ENCODE peak calls at places on chromosomes 12 and 14, in seven cellular contexts. V is H1, P is IMR-90, Y is H9, F is neuronal stem cell, N is mesenchymal stem cell, Q is trophoblast cell. Z is an unnamed sample.
A peak's percentile ranks its signal among the peaks of the same experiment; 100 is the strongest.

GRCh38 chr14:43900173-43900655 is 606.9 kb downstream of the FSCB start:
- DNase-seq in N (no peak), P (no peak), Q (no peak), Y (no peak), V (no peak), F (no peak), Z (no peak)

GRCh38 chr14:36768638-36769337 is 107.1 kb downstream of the PAX9 start:
- DNase-seq in P (no peak), N (no peak), F (no peak), V (no peak), Q (no peak), Y (no peak), Z (peak; percentile 49)

GRCh38 chr14:77574446-77575125 is 41.9 kb downstream of the SPTLC2 start:
- DNase-seq in P (peak; percentile 76), Y (no peak), N (no peak), Q (no peak), V (no peak), F (no peak), Z (no peak)

GRCh38 chr12:69338120-69338859 is 9.9 kb upstream of the LYZ start:
- DNase-seq in P (no peak), V (no peak), F (no peak), Y (no peak), N (no peak), Q (peak; percentile 31), Z (no peak)

GRCh38 chr14:68178282-68178681 is 358.7 kb downstream of the RAD51B start:
- DNase-seq in N (no peak), Y (no peak), V (no peak), F (no peak), Q (no peak), P (no peak), Z (peak; percentile 6)

GRCh38 chr12:112418248-112418595 is 525 bp upstream of the PTPN11 start:
- DNase-seq in Q (no peak), Y (no peak), P (peak; percentile 11), F (no peak), V (no peak), N (no peak), Z (no peak)

GRCh38 chr12:55703288-55703687 is 4.4 kb downstream of the ITGA7 start:
- DNase-seq in N (no peak), V (no peak), F (no peak), Q (no peak), P (no peak), Y (no peak), Z (no peak)

GRCh38 chr12:64669270-64669842 is 59.1 kb downstream of the RASSF3 start:
- DNase-seq in P (peak; percentile 11), N (peak; percentile 76), F (no peak), V (no peak), Q (peak; percentile 38), Y (peak; percentile 68), Z (no peak)

GRCh38 chr14:105563347-105563737 is 37.0 kb downstream of the TMEM121 start:
- DNase-seq in Y (no peak), N (no peak), V (no peak), P (no peak), Q (no peak), F (no peak), Z (no peak)

GRCh38 chr12:75944097-75944904 is 87.3 kb downstream of the PHLDA1 start:
- DNase-seq in Y (peak; percentile 62), F (no peak), V (no peak), P (peak; percentile 95), Q (peak; percentile 73), N (peak; percentile 95), Z (peak; percentile 90)

GRCh38 chr14:22538671-22539228 is 50.3 kb downstream of the DAD1 start:
- DNase-seq in N (no peak), Y (no peak), P (no peak), F (no peak), Q (no peak), V (no peak), Z (no peak)

GRCh38 chr12:80189241-80189640 is 89.9 kb downstream of the OTOGL start:
- DNase-seq in V (no peak), Q (no peak), F (no peak), Y (no peak), P (peak; percentile 93), N (peak; percentile 42), Z (no peak)

GRCh38 chr12:92927055-92927435 is 2.0 kb downstream of the EEA1 start:
- DNase-seq in Q (peak; percentile 80), Y (no peak), V (no peak), P (peak; percentile 28), F (no peak), N (peak; percentile 65), Z (peak; percentile 86)

GRCh38 chr14:31933716-31934115 is 143.4 kb upstream of the ARHGAP5 start:
- DNase-seq in F (no peak), Q (no peak), P (peak; percentile 36), Y (no peak), V (no peak), N (peak; percentile 72), Z (no peak)

GRCh38 chr14:100211366-100211765 is 27.6 kb upstream of the YY1 start:
- DNase-seq in V (no peak), Q (peak; percentile 67), N (no peak), Y (no peak), P (no peak), F (no peak), Z (no peak)

GRCh38 chr14:67418368-67419174 is 6.6 kb upstream of the PLEK2 start:
- DNase-seq in V (no peak), N (no peak), F (no peak), P (peak; percentile 39), Q (peak; percentile 49), Y (no peak), Z (no peak)

GRCh38 chr14:74562515-74563232 is 49.4 kb downstream of the LTBP2 start:
- DNase-seq in N (peak; percentile 76), P (peak; percentile 36), F (no peak), V (peak; percentile 60), Y (peak; percentile 51), Q (peak; percentile 49), Z (no peak)

GRCh38 chr14:54976316-54976715 is 50.6 kb downstream of the WDHD1 start:
- DNase-seq in Y (no peak), V (no peak), Q (no peak), P (peak; percentile 82), F (no peak), N (peak; percentile 48), Z (no peak)

GRCh38 chr14:35883677-35884293 is 57.6 kb downstream of the BRMS1L start:
- DNase-seq in V (no peak), N (peak; percentile 34), Y (no peak), P (peak; percentile 18), Q (peak; percentile 75), F (no peak), Z (peak; percentile 30)

GRCh38 chr14:100058777-100059432 is 6.3 kb upstream of the EVL start:
- DNase-seq in F (no peak), Y (no peak), Q (no peak), P (no peak), V (no peak), N (no peak), Z (no peak)

GRCh38 chr14:68651652-68652432 is 141.0 kb downstream of the ZFP36L1 start:
- DNase-seq in P (peak; percentile 93), N (peak; percentile 85), F (no peak), Y (peak; percentile 22), Q (no peak), V (peak; percentile 43), Z (no peak)

GRCh38 chr12:51070004-51070403 is 13.4 kb downstream of the CSRNP2 start:
- DNase-seq in Q (peak; percentile 91), F (no peak), N (peak; percentile 69), Y (no peak), V (no peak), P (peak; percentile 49), Z (peak; percentile 45)

GRCh38 chr12:104569348-104570173 is 112.8 kb downstream of the CHST11 start:
- DNase-seq in Y (no peak), Q (peak; percentile 14), F (no peak), V (no peak), P (no peak), N (no peak), Z (no peak)

GRCh38 chr12:34296143-34297041 is 274.1 kb downstream of the ALG10 start:
- DNase-seq in Q (no peak), F (no peak), P (no peak), Y (no peak), V (no peak), N (no peak), Z (no peak)

GRCh38 chr14:102256691-102257090 is 48.3 kb downstream of the MOK start:
- DNase-seq in V (no peak), Q (no peak), Y (no peak), N (no peak), P (peak; percentile 61), F (no peak), Z (no peak)

GRCh38 chr12:67942704-67943103 is 46.5 kb upstream of the IFNG-AS1 start:
- DNase-seq in P (no peak), F (no peak), N (no peak), V (no peak), Y (no peak), Q (no peak), Z (no peak)

GRCh38 chr12:67939611-67940010 is 49.6 kb upstream of the IFNG-AS1 start:
- DNase-seq in P (no peak), Y (no peak), Q (no peak), N (no peak), V (no peak), F (no peak), Z (no peak)

GRCh38 chr12:67944093-67944492 is 45.2 kb upstream of the IFNG-AS1 start:
- DNase-seq in V (no peak), F (no peak), N (no peak), P (no peak), Q (no peak), Y (no peak), Z (no peak)

GRCh38 chr12:67940780-67941243 is 48.4 kb upstream of the IFNG-AS1 start:
- DNase-seq in Q (peak; percentile 73), P (peak; percentile 40), Y (no peak), F (no peak), V (no peak), N (peak; percentile 65), Z (peak; percentile 95)

GRCh38 chr12:67943295-67943892 is 45.9 kb upstream of the IFNG-AS1 start:
- DNase-seq in Q (peak; percentile 87), P (peak; percentile 74), N (peak; percentile 75), V (peak; percentile 64), F (peak; percentile 58), Y (no peak), Z (peak; percentile 69)
- H2BK120ac ChIP-seq in Q (no peak overlapping the region), P (no peak overlapping the region), N (no peak overlapping the region), V (no peak overlapping the region), F (no peak overlapping the region), Y (no peak overlapping the region), Z (no peak overlapping the region)

DNA sequence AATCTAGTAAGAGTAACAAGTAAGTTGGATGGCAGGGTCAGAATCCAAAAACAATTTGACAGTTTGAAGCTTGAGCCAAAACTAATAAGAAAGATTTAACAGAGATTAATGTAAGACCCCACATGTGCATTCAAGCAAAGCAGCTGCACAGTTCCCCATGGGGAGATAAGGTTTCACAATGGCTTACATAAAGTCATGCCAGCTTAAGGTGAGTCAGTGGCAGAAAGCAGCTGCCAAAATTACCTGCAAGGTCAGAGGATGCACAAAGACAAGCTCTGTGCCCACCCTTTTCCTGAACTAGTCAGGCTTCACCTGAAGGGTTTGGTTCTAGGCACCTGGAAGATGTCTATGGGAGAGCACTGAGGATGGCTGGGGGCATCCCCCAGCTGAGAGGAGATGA is 36.6 kb upstream of the KRT77 start:
- DNase-seq in F (no peak), V (no peak), Y (no peak), P (no peak), N (no peak), Q (no peak), Z (no peak)
- H3K79me1 ChIP-seq in F (no peaks in the 10 kb centered on the region), V (no peaks in the 10 kb centered on the region), Y (no peaks in the 10 kb centered on the region), P (no peaks in the 10 kb centered on the region), N (no peaks in the 10 kb centered on the region), Q (no peaks in the 10 kb centered on the region), Z (no peaks in the 10 kb centered on the region)

GRCh38 chr14:34069854-34070582 is 119.1 kb upstream of the EGLN3 start:
- DNase-seq in V (no peak), F (no peak), Q (no peak), Y (no peak), P (no peak), N (no peak), Z (no peak)
- H3K4ac ChIP-seq in V (no peak overlapping the region), F (no peak overlapping the region), Q (no peak overlapping the region), Y (no peak overlapping the region), P (no peak overlapping the region), N (no peak overlapping the region), Z (no peak overlapping the region)

GRCh38 chr12:2615665-2616387 is 178.9 kb upstream of the FKBP4 start:
- DNase-seq in Y (peak; percentile 66), P (peak; percentile 92), N (peak; percentile 34), V (no peak), F (no peak), Q (no peak), Z (peak; percentile 88)
- H2BK120ac ChIP-seq in Y (no peak overlapping the region), P (peak overlapping the region; percentile 73), N (no peak overlapping the region), V (no peak overlapping the region), F (no peak overlapping the region), Q (no peak overlapping the region), Z (no peak overlapping the region)